ENCODE peak calls at places on chromosomes 5 and 9, in five cellular contexts. R is A549, Y is lower leg skin, C is hepatocyte, B is HFF-Myc. V is an unnamed sample.

GRCh38 chr5:173909205-173909604 is 21.1 kb downstream of the CPEB4 start:
- DNase-seq in R (no peak), Y (no peak), C (no peak), B (no peak), V (no peak)

GRCh38 chr9:136881691-136882108 is 4.6 kb upstream of the TRAF2 start:
- DNase-seq in R (no peak), Y (no peak), C (peak; percentile 82), B (no peak), V (no peak)

GRCh38 chr5:13218518-13218917 is 726.0 kb downstream of the DNAH5 start:
- DNase-seq in R (peak; percentile 1), Y (no peak), C (peak; percentile 6), B (no peak), V (no peak)

GRCh38 chr5:145915970-145916638 is 20.3 kb upstream of the SH3RF2 start:
- DNase-seq in R (no peak), Y (no peak), C (no peak), B (no peak), V (no peak)

GRCh38 chr9:34896112-34896511 is 62.0 kb upstream of the PHF24 start:
- DNase-seq in R (no peak), Y (no peak), C (no peak), B (no peak), V (no peak)

GRCh38 chr5:123455640-123456039 is 32.4 kb upstream of the CEP120 start:
- DNase-seq in R (no peak), Y (no peak), C (no peak), B (no peak), V (no peak)

GRCh38 chr9:18478517-18479361 is 4.8 kb downstream of the ADAMTSL1 start:
- DNase-seq in R (no peak), Y (no peak), C (no peak), B (no peak), V (peak; percentile 94)

GRCh38 chr9:18238254-18238653 is 235.7 kb upstream of the ADAMTSL1 start:
- DNase-seq in R (no peak), Y (no peak), C (no peak), B (peak; percentile 17), V (peak; percentile 69)

GRCh38 chr5:145483211-145483610 is 351.9 kb downstream of the PRELID2 start:
- DNase-seq in R (no peak), Y (no peak), C (no peak), B (peak; percentile 27), V (peak; percentile 62)

GRCh38 chr5:112848116-112848811 is 12.8 kb upstream of the SRP19 start:
- DNase-seq in R (peak; percentile 33), Y (no peak), C (peak; percentile 67), B (peak; percentile 57), V (peak; percentile 65)

GRCh38 chr9:87567566-87567965 is 69.9 kb downstream of the DAPK1 start:
- DNase-seq in R (no peak), Y (no peak), C (no peak), B (no peak), V (peak; percentile 83)

GRCh38 chr5:50666261-50667078 is at the start of gene PARP8:
- DNase-seq in R (peak; percentile 9), Y (peak; percentile 92), C (peak; percentile 63), B (no peak), V (peak; percentile 14)

GRCh38 chr5:153714732-153715287 is 224.3 kb downstream of the GRIA1 start:
- DNase-seq in R (no peak), Y (no peak), C (no peak), B (peak; percentile 9), V (peak; percentile 41)

GRCh38 chr9:37650873-37651768 is at the start of gene FRMPD1:
- DNase-seq in R (peak; percentile 44), Y (peak; percentile 89), C (peak; percentile 90), B (no peak), V (peak; percentile 10)

GRCh38 chr9:31776471-31776870 is 608.0 kb upstream of the ACO1 start:
- DNase-seq in R (no peak), Y (no peak), C (peak; percentile 42), B (no peak), V (no peak)

GRCh38 chr5:39224196-39224754 is 4.9 kb upstream of the FYB1 start:
- DNase-seq in R (no peak), Y (no peak), C (peak; percentile 73), B (no peak), V (peak; percentile 1)

GRCh38 chr5:123036391-123037103 is at the start of gene PPIC:
- DNase-seq in R (peak; percentile 91), Y (peak; percentile 96), C (peak; percentile 93), B (no peak), V (peak; percentile 69)

GRCh38 chr9:16726718-16727451 is 143.6 kb downstream of the BNC2 start:
- DNase-seq in R (peak; percentile 63), Y (peak; percentile 96), C (peak; percentile 74), B (no peak), V (peak; percentile 82)

GRCh38 chr5:133273661-133274596 is 222.1 kb downstream of the HSPA4 start:
- DNase-seq in R (no peak), Y (no peak), C (peak; percentile 52), B (peak; percentile 47), V (peak; percentile 56)

GRCh38 chr9:134153450-134153849 is 10.9 kb downstream of the RNU6ATAC start:
- DNase-seq in R (no peak), Y (no peak), C (no peak), B (no peak), V (no peak)

GRCh38 chr5:108924457-108924961 is 176.8 kb downstream of the FER start:
- DNase-seq in R (no peak), Y (no peak), C (peak; percentile 7), B (no peak), V (no peak)

GRCh38 chr5:122457178-122457826 is 145.3 kb downstream of the SNCAIP start:
- DNase-seq in R (no peak), Y (no peak), C (no peak), B (no peak), V (no peak)

GRCh38 chr5:67179695-67180302 is 16.8 kb downstream of the CD180 start:
- DNase-seq in R (no peak), Y (no peak), C (no peak), B (no peak), V (no peak)

GRCh38 chr5:136809382-136809781 is 444.0 kb upstream of the TRPC7 start:
- DNase-seq in R (no peak), Y (no peak), C (no peak), B (no peak), V (peak; percentile 49)

GRCh38 chr5:136808756-136809155 is 443.4 kb upstream of the TRPC7 start:
- DNase-seq in R (no peak), Y (no peak), C (no peak), B (no peak), V (no peak)

GRCh38 chr5:136802382-136802781 is 437.0 kb upstream of the TRPC7 start:
- DNase-seq in R (peak; percentile 5), Y (no peak), C (peak; percentile 16), B (no peak), V (no peak)

GRCh38 chr5:136810198-136810823 is 445.0 kb upstream of the TRPC7 start:
- DNase-seq in R (no peak), Y (no peak), C (no peak), B (no peak), V (peak; percentile 93)

DNA sequence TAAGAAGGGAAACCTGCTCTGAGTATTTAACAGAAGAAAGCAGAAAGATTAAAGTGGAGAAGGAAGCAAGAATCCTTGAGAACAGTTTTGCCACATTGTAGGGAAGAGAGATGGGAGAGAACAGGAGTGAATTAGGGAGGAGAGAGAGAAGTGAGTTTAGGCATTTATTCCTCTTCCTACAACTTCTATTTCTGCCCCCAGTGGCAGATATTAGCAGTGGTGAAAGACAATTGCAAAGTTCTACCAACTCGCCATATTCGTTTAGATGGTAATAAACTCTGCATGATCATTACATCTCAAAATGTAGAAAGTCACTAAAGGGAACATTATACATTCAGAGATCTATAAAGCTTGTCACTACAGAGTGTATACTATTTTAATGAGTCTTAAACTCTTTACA is 440.1 kb upstream of the TRPC7 start:
- DNase-seq in R (no peak), Y (no peak), C (no peak), B (no peak), V (no peak)
- TF ChIP-seq CTCF in R (no peak), Y (no peak), C (peak; percentile 7), B (no peak), V (peak; percentile 31)

DNA sequence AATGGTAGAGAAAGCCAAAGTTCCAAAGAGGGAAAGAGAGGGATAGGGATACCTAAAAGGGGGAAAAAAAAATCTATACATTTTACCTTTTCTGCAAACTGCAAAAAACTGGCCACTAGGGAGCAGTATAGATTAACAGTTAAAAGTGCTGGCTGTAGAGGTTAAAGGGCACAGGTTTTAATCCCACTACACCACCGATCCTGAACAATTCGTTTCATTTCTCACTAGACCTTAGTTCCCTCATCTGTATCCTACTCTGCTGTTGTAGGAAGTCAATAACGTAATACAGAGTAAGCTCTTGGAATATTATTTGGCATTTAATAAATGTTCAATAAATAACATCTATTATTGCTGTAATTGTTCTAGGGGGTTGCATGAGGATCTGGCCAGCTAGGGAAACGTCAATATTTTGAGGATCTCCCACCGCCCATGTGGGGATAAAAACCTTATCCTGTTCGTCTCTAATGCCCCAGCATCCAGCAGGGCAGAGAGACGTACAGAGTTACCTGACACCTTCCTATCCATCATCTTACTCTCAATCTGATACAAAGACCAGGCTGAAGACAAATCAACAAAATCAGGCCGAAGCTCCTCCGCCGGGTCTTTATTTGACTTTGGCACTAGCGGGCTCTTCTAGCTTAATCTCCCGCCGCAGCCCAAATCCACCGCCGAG is 762 bp downstream of the CDC26 start:
- DNase-seq in R (peak; percentile 66), Y (no peak), C (peak; percentile 86), B (peak; percentile 44), V (peak; percentile 33)
- TF ChIP-seq CTCF in R (peak; percentile 83), Y (no peak), C (peak; percentile 79), B (peak; percentile 50), V (peak; percentile 80)

GRCh38 chr9:119368681-119369581 is at the start of gene BRINP1:
- DNase-seq in R (peak; percentile 7), Y (no peak), C (peak; percentile 69), B (no peak), V (peak; percentile 50)

GRCh38 chr9:119369670-119370366 is 583 bp upstream of the BRINP1 start:
- DNase-seq in R (no peak), Y (no peak), C (no peak), B (no peak), V (no peak)

GRCh38 chr9:119368179-119368578 is 1.1 kb downstream of the BRINP1 start:
- DNase-seq in R (no peak), Y (no peak), C (no peak), B (no peak), V (no peak)

GRCh38 chr9:119366909-119367690 is 2.1 kb downstream of the BRINP1 start:
- DNase-seq in R (no peak), Y (no peak), C (no peak), B (no peak), V (no peak)

DNA sequence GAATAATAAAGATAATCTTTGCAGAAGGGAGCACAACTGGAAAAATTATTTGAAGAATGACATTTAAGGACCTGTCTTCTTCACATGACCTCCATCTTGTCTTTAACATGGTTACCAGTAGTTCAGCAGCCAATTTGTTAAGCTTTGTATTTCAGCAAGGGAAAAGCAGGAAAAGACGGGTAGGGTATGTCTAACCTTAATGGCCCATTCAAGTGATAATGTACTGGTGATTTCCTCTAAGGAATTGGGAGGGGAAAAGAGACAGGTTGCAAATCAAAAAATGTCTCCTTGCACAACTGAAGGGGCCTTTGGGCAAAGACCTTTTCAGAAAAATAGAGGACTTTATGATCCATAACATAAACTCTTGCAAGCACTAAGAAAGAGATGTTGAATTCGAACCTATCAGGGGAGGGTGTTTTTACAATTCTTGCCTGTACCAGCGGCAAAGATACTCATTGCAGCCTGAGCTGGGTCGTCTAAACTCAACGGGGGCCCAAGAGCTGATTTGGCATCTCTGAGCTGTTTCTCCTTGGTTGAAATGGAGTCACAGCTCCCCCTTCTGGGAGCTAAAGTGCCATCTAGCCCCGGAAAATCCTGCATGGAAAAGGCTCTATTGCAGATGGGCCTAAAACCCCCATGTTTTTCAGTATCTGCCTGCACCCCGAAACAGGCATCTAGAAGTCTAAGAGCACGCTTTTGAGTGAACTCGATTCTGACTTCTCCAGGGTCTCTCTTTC is 3.8 kb downstream of the BRINP1 start:
- DNase-seq in R (peak; percentile 13), Y (no peak), C (peak; percentile 72), B (no peak), V (no peak)
- TF ChIP-seq CTCF in R (peak; percentile 50), Y (no peak), C (peak; percentile 71), B (peak; percentile 33), V (peak; percentile 52)

GRCh38 chr9:92328225-92328624 is 2.5 kb downstream of the CENPP start:
- DNase-seq in R (peak; percentile 17), Y (no peak), C (peak; percentile 57), B (peak; percentile 46), V (peak; percentile 47)
- TF ChIP-seq CTCF in R (peak; percentile 14), Y (no peak), C (peak; percentile 53), B (peak; percentile 49), V (peak; percentile 37)